ENCODE peak calls at places on chromosomes 1 and 21, in five cellular contexts. One of them, this sample, is unnamed.

GRCh38 chr1:7315316-7315715 is 455.8 kb upstream of the VAMP3 start:
- DNase-seq in esophagus squamous epithelium: no peak
- DNase-seq in psoas muscle: no peak
- DNase-seq in fibroblast of lung: peak; percentile 40
- DNase-seq in sigmoid colon: no peak
- DNase-seq in this sample: peak; percentile 49

GRCh38 chr1:30763654-30764248 is 6.2 kb upstream of the LAPTM5 start:
- DNase-seq in esophagus squamous epithelium: no peak
- DNase-seq in psoas muscle: peak; percentile 78
- DNase-seq in fibroblast of lung: peak; percentile 73
- DNase-seq in sigmoid colon: peak; percentile 91
- DNase-seq in this sample: no peak

GRCh38 chr1:197413564-197413963 is 145.5 kb downstream of the CRB1 start:
- DNase-seq in esophagus squamous epithelium: no peak
- DNase-seq in psoas muscle: no peak
- DNase-seq in fibroblast of lung: no peak
- DNase-seq in sigmoid colon: no peak
- DNase-seq in this sample: no peak

GRCh38 chr21:45202344-45202743 is 85.4 kb downstream of the POFUT2 start:
- DNase-seq in esophagus squamous epithelium: no peak
- DNase-seq in psoas muscle: no peak
- DNase-seq in fibroblast of lung: no peak
- DNase-seq in sigmoid colon: no peak
- DNase-seq in this sample: no peak

GRCh38 chr21:45508607-45509565 is 33.4 kb downstream of the SLC19A1 start:
- DNase-seq in esophagus squamous epithelium: no peak
- DNase-seq in psoas muscle: peak; percentile 39
- DNase-seq in fibroblast of lung: no peak
- DNase-seq in sigmoid colon: peak; percentile 60
- DNase-seq in this sample: no peak

GRCh38 chr1:219324629-219325367 is 151.1 kb downstream of the LYPLAL1 start:
- DNase-seq in esophagus squamous epithelium: no peak
- DNase-seq in psoas muscle: no peak
- DNase-seq in fibroblast of lung: peak; percentile 99
- DNase-seq in sigmoid colon: no peak
- DNase-seq in this sample: peak; percentile 97

GRCh38 chr1:235502601-235503332 is 1.5 kb downstream of the B3GALNT2 start:
- DNase-seq in esophagus squamous epithelium: no peak
- DNase-seq in psoas muscle: no peak
- DNase-seq in fibroblast of lung: peak; percentile 51
- DNase-seq in sigmoid colon: no peak
- DNase-seq in this sample: peak; percentile 49

GRCh38 chr21:28261291-28261690 is 731.4 kb downstream of the LTN1 start:
- DNase-seq in esophagus squamous epithelium: no peak
- DNase-seq in psoas muscle: no peak
- DNase-seq in fibroblast of lung: peak; percentile 11
- DNase-seq in sigmoid colon: no peak
- DNase-seq in this sample: peak; percentile 37

GRCh38 chr1:147504801-147505303 is 36.4 kb upstream of the BCL9 start:
- DNase-seq in esophagus squamous epithelium: no peak
- DNase-seq in psoas muscle: peak; percentile 57
- DNase-seq in fibroblast of lung: peak; percentile 62
- DNase-seq in sigmoid colon: no peak
- DNase-seq in this sample: peak; percentile 33

GRCh38 chr1:10718083-10718415 is 78.4 kb downstream of the CASZ1 start:
- DNase-seq in esophagus squamous epithelium: no peak
- DNase-seq in psoas muscle: no peak
- DNase-seq in fibroblast of lung: no peak
- DNase-seq in sigmoid colon: no peak
- DNase-seq in this sample: no peak

DNA sequence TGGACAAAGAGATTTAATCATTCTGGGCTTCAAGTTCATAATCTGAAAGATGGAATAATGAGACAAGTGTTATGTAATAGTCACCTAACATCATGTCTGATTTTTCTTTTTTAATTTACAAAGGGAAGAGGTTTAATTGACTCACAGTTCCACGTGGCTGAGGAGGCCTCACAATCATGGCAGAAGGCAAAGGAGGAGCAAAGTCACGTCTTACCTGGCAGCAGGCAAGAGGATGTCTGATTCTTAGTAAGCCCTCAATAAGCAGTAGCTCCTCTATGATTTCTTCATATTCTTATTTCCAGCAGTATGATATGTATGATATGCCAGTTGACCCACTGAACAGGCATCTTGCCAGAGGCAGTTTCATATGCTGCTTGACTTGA is 152.7 kb downstream of the S1PR1 start:
- DNase-seq in esophagus squamous epithelium: no peak
- DNase-seq in psoas muscle: no peak
- DNase-seq in fibroblast of lung: no peak
- DNase-seq in sigmoid colon: no peak
- DNase-seq in this sample: no peak
- H3K4me3 ChIP-seq in esophagus squamous epithelium: no peak overlapping the region
- H3K4me3 ChIP-seq in psoas muscle: no peak overlapping the region
- H3K4me3 ChIP-seq in fibroblast of lung: no peak overlapping the region
- H3K4me3 ChIP-seq in sigmoid colon: no peak overlapping the region
- H3K4me3 ChIP-seq in this sample: no peak overlapping the region

DNA sequence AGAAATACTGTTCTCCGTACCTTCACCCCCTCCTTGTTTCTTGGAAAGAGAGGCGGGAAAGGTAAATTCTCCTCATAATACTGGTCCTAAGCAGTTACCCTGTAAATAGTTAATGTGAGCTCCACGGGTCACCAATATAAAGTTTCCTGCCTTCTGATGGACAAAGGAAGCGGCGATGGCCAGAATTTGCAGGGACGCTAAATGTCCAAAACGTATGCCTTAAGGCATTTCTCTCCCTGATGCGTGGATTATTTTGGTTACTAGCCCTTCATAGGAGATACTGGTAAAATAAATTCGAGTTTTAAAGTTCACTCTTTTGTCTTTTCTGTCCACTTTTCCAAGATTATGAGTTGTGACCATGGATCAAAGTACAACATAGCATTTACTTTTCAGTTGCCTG is 913 bp upstream of the PTGS2 start:
- DNase-seq in esophagus squamous epithelium: no peak
- DNase-seq in psoas muscle: no peak
- DNase-seq in fibroblast of lung: no peak
- DNase-seq in sigmoid colon: no peak
- DNase-seq in this sample: peak; percentile 52
- H3K4me3 ChIP-seq in esophagus squamous epithelium: peak overlapping the region; percentile 56
- H3K4me3 ChIP-seq in psoas muscle: peak overlapping the region; percentile 61
- H3K4me3 ChIP-seq in fibroblast of lung: peak overlapping the region; percentile 91
- H3K4me3 ChIP-seq in sigmoid colon: peak overlapping the region; percentile 78
- H3K4me3 ChIP-seq in this sample: peak overlapping the region; percentile 81

DNA sequence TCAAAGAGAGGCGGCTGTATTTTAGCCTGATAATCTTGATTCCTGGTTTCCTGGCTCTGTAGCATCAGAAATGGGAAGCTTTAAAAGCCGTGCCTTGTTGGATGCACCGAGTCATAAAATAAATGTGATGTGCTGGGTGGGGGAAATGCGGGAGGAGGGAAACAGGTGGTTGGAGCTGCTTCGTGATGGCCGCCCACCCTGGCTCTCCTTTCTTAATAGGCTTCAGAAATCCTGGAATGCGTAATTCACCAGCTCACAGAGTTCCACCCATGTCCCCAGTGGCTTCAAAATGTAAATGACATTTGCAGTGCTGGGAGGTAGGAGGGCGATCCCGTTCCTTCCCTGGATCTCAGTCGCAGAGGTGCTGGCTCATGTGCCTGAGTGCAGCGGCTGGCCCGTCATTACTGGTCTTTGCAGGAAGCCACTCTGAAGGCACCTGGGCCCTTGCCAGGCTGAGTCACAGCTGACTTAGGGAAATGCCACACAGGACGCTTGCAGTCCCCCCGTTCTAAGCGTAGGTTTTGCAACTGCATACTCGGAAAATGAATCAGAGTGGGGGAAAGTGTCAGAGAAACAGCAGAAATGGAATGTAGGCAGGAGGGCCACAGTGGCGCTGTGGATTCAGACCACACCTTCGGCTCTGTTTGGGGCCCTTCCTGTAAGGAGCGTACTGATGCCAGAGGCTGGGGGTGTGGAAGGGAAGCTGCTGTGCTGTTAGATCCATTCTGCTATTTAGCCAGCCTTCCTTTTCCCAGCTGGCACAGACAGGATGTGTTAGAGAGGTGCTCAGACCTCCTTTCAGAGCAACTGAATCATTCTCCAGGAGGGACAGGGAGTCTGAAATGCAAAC is 37.6 kb downstream of the GALNT2 start:
- DNase-seq in esophagus squamous epithelium: peak; percentile 27
- DNase-seq in psoas muscle: peak; percentile 99
- DNase-seq in fibroblast of lung: peak; percentile 100
- DNase-seq in sigmoid colon: peak; percentile 98
- DNase-seq in this sample: peak; percentile 99
- H3K4me3 ChIP-seq in esophagus squamous epithelium: no peak overlapping the region
- H3K4me3 ChIP-seq in psoas muscle: peak overlapping the region; percentile 23
- H3K4me3 ChIP-seq in fibroblast of lung: no peak overlapping the region
- H3K4me3 ChIP-seq in sigmoid colon: peak overlapping the region; percentile 4
- H3K4me3 ChIP-seq in this sample: peak overlapping the region; percentile 23

GRCh38 chr1:201761178-201761577 is 67.8 kb upstream of the IPO9 start:
- DNase-seq in esophagus squamous epithelium: no peak
- DNase-seq in psoas muscle: no peak
- DNase-seq in fibroblast of lung: no peak
- DNase-seq in sigmoid colon: no peak
- DNase-seq in this sample: no peak

GRCh38 chr1:201758508-201759050 is 70.4 kb upstream of the IPO9 start:
- DNase-seq in esophagus squamous epithelium: no peak
- DNase-seq in psoas muscle: no peak
- DNase-seq in fibroblast of lung: no peak
- DNase-seq in sigmoid colon: no peak
- DNase-seq in this sample: no peak

GRCh38 chr1:201761871-201762270 is 67.1 kb upstream of the IPO9 start:
- DNase-seq in esophagus squamous epithelium: no peak
- DNase-seq in psoas muscle: no peak
- DNase-seq in fibroblast of lung: no peak
- DNase-seq in sigmoid colon: no peak
- DNase-seq in this sample: no peak

GRCh38 chr1:201759194-201759814 is 69.7 kb upstream of the IPO9 start:
- DNase-seq in esophagus squamous epithelium: no peak
- DNase-seq in psoas muscle: no peak
- DNase-seq in fibroblast of lung: peak; percentile 90
- DNase-seq in sigmoid colon: no peak
- DNase-seq in this sample: peak; percentile 81

DNA sequence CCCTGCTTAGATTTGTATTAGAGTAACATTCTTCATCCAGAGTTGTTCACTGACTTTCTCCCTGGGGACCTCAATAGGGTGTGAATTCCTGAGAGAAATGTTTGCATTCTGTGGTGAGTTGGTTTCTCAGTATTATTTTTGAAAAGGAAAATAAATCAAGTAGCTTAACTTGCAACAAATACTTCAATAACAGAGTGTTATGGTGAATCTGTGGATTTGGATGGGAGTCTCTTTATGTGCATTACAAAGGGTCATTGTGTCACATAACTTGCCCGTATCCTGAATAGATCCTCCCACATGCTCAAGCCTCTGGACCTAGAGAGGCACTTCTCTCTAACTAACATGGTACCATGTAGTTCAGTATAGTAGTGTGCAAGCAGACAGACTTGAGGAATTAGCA is 68.4 kb upstream of the IPO9 start:
- DNase-seq in esophagus squamous epithelium: no peak
- DNase-seq in psoas muscle: no peak
- DNase-seq in fibroblast of lung: peak; percentile 64
- DNase-seq in sigmoid colon: no peak
- DNase-seq in this sample: peak; percentile 63
- H3K4me3 ChIP-seq in esophagus squamous epithelium: no peak overlapping the region
- H3K4me3 ChIP-seq in psoas muscle: no peak overlapping the region
- H3K4me3 ChIP-seq in fibroblast of lung: no peak overlapping the region
- H3K4me3 ChIP-seq in sigmoid colon: no peak overlapping the region
- H3K4me3 ChIP-seq in this sample: no peak overlapping the region

DNA sequence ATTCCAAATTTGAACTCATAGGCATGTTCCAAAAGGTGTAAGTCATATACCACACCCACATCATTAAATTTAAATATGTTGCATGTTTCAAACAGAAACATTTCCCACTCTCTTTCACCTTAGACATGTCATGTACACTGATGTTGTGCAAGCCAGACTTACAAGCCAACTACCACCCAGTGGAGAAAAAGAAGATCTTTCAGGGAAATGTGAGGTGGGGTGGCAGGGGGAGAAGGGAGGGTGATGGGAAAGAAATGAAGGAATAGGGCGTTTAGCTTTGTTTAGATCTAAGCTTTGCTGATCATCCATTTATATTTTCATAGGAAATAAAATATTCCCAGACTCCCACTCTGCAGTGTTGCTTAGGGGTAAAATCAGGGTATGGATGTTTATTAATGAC is 1.6 kb downstream of the NEGR1 start:
- DNase-seq in esophagus squamous epithelium: no peak
- DNase-seq in psoas muscle: no peak
- DNase-seq in fibroblast of lung: no peak
- DNase-seq in sigmoid colon: no peak
- DNase-seq in this sample: peak; percentile 20
- H3K4me3 ChIP-seq in esophagus squamous epithelium: peak overlapping the region; percentile 58
- H3K4me3 ChIP-seq in psoas muscle: peak overlapping the region; percentile 81
- H3K4me3 ChIP-seq in fibroblast of lung: peak overlapping the region; percentile 52
- H3K4me3 ChIP-seq in sigmoid colon: peak overlapping the region; percentile 81
- H3K4me3 ChIP-seq in this sample: no peak overlapping the region

GRCh38 chr1:200372885-200373181 is 37.0 kb downstream of the ZNF281 start:
- DNase-seq in esophagus squamous epithelium: no peak
- DNase-seq in psoas muscle: no peak
- DNase-seq in fibroblast of lung: no peak
- DNase-seq in sigmoid colon: no peak
- DNase-seq in this sample: no peak
- H3K4me3 ChIP-seq in esophagus squamous epithelium: no peak overlapping the region
- H3K4me3 ChIP-seq in psoas muscle: no peak overlapping the region
- H3K4me3 ChIP-seq in fibroblast of lung: no peak overlapping the region
- H3K4me3 ChIP-seq in sigmoid colon: no peak overlapping the region
- H3K4me3 ChIP-seq in this sample: no peak overlapping the region

This sample was measured in fibroblast of the aortic adventitia.